ENCODE peak calls at places on chromosomes 7 and 10, in seven cellular contexts. One of them, this sample, is unnamed.

GRCh38 chr10:98314577-98315284 is 46.7 kb upstream of the LOXL4 start:
- DNase-seq in neuronal stem cell: no peak
- DNase-seq in IMR-90: no peak
- DNase-seq in H1: no peak
- DNase-seq in mesenchymal stem cell: no peak
- DNase-seq in H9: no peak
- DNase-seq in mesendoderm: no peak
- DNase-seq in this sample: no peak

GRCh38 chr10:29563420-29564035 is 71.2 kb downstream of the SVIL start:
- DNase-seq in neuronal stem cell: no peak
- DNase-seq in IMR-90: no peak
- DNase-seq in H1: no peak
- DNase-seq in mesenchymal stem cell: no peak
- DNase-seq in H9: no peak
- DNase-seq in mesendoderm: no peak
- DNase-seq in this sample: no peak

GRCh38 chr7:42117201-42117600 is 119.8 kb downstream of the GLI3 start:
- DNase-seq in neuronal stem cell: no peak
- DNase-seq in IMR-90: no peak
- DNase-seq in H1: no peak
- DNase-seq in mesenchymal stem cell: no peak
- DNase-seq in H9: no peak
- DNase-seq in mesendoderm: no peak
- DNase-seq in this sample: peak

GRCh38 chr7:155795951-155796350 is 16.3 kb downstream of the SHH start:
- DNase-seq in neuronal stem cell: no peak
- DNase-seq in IMR-90: no peak
- DNase-seq in H1: no peak
- DNase-seq in mesenchymal stem cell: no peak
- DNase-seq in H9: no peak
- DNase-seq in mesendoderm: no peak
- DNase-seq in this sample: no peak

GRCh38 chr7:43642897-43643630 is 60.2 kb downstream of the STK17A start:
- DNase-seq in neuronal stem cell: no peak
- DNase-seq in IMR-90: no peak
- DNase-seq in H1: no peak
- DNase-seq in mesenchymal stem cell: no peak
- DNase-seq in H9: no peak
- DNase-seq in mesendoderm: no peak
- DNase-seq in this sample: no peak

GRCh38 chr10:27547047-27547446 is 42.9 kb downstream of the RAB18 start:
- DNase-seq in neuronal stem cell: no peak
- DNase-seq in IMR-90: no peak
- DNase-seq in H1: no peak
- DNase-seq in mesenchymal stem cell: no peak
- DNase-seq in H9: no peak
- DNase-seq in mesendoderm: no peak
- DNase-seq in this sample: no peak

GRCh38 chr7:20438665-20439376 is 108.1 kb downstream of the ITGB8 start:
- DNase-seq in neuronal stem cell: no peak
- DNase-seq in IMR-90: no peak
- DNase-seq in H1: no peak
- DNase-seq in mesenchymal stem cell: no peak
- DNase-seq in H9: no peak
- DNase-seq in mesendoderm: no peak
- DNase-seq in this sample: no peak

GRCh38 chr10:76086571-76087260 is 655.3 kb downstream of the LRMDA start:
- DNase-seq in neuronal stem cell: no peak
- DNase-seq in IMR-90: peak
- DNase-seq in H1: no peak
- DNase-seq in mesenchymal stem cell: peak
- DNase-seq in H9: peak
- DNase-seq in mesendoderm: peak
- DNase-seq in this sample: no peak

GRCh38 chr10:119313645-119314044 is 106.3 kb downstream of the GRK5 start:
- DNase-seq in neuronal stem cell: no peak
- DNase-seq in IMR-90: no peak
- DNase-seq in H1: no peak
- DNase-seq in mesenchymal stem cell: no peak
- DNase-seq in H9: no peak
- DNase-seq in mesendoderm: no peak
- DNase-seq in this sample: no peak

GRCh38 chr10:88097092-88097894 is 233.9 kb downstream of the PTEN start:
- DNase-seq in neuronal stem cell: no peak
- DNase-seq in IMR-90: peak
- DNase-seq in H1: no peak
- DNase-seq in mesenchymal stem cell: no peak
- DNase-seq in H9: no peak
- DNase-seq in mesendoderm: no peak
- DNase-seq in this sample: no peak

GRCh38 chr10:86673827-86674581 is 5.7 kb downstream of the LDB3 start:
- DNase-seq in neuronal stem cell: no peak
- DNase-seq in IMR-90: no peak
- DNase-seq in H1: no peak
- DNase-seq in mesenchymal stem cell: no peak
- DNase-seq in H9: no peak
- DNase-seq in mesendoderm: peak
- DNase-seq in this sample: no peak
- H3K4ac ChIP-seq in neuronal stem cell: no peak
- H3K4ac ChIP-seq in IMR-90: no peak
- H3K4ac ChIP-seq in H1: no peak
- H3K4ac ChIP-seq in mesenchymal stem cell: no peak
- H3K4ac ChIP-seq in H9: no peak
- H3K4ac ChIP-seq in mesendoderm: no peak
- H3K4ac ChIP-seq in this sample: no peak

DNA sequence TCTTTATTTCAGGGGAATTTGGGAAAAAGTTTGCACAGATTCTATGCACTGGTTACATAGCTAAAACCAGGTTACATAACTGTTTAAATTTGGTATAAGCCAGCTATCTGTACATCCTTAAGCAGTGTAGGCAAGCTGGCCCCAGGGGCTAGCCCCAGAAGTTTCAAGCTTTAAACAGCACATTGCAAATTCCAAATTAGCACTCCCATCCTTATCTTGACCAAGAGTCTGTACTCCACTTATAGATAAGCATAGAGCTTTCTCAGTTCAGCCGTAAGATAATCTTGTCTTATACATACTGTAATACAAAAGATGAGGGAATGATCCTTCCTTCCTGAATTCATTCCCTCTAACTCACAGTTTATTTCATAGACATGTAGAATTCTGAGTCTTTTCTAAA is 109.3 kb downstream of the SPAG6 start:
- DNase-seq in neuronal stem cell: no peak
- DNase-seq in IMR-90: no peak
- DNase-seq in H1: no peak
- DNase-seq in mesenchymal stem cell: no peak
- DNase-seq in H9: no peak
- DNase-seq in mesendoderm: no peak
- DNase-seq in this sample: no peak
- H3K9ac ChIP-seq in neuronal stem cell: no peak
- H3K9ac ChIP-seq in IMR-90: no peak
- H3K9ac ChIP-seq in H1: no peak
- H3K9ac ChIP-seq in mesenchymal stem cell: peak
- H3K9ac ChIP-seq in H9: no peak
- H3K9ac ChIP-seq in mesendoderm: no peak
- H3K9ac ChIP-seq in this sample: no peak

DNA sequence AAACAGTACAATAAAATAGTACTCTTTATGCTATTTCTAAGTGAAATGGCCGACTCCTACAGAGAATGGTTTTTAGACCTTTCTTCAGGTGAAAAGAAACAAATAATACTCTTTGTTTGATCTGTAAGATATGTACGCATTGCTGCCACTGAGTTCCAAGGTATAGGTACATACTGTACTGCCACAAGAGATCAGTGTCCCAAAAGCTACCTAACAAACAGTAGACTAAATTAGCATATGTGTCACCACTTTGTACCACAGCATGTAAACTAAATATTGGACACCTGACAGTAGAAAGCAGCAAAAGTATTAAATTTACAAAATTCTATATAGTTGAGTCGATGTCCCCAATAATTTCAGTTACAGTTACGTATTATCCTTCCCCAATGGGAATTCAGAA is 14.4 kb downstream of the MTPN start:
- DNase-seq in neuronal stem cell: no peak
- DNase-seq in IMR-90: no peak
- DNase-seq in H1: no peak
- DNase-seq in mesenchymal stem cell: no peak
- DNase-seq in H9: no peak
- DNase-seq in mesendoderm: no peak
- DNase-seq in this sample: no peak
- H2BK120ac ChIP-seq in neuronal stem cell: no peak
- H2BK120ac ChIP-seq in IMR-90: no peak
- H2BK120ac ChIP-seq in H1: no peak
- H2BK120ac ChIP-seq in mesenchymal stem cell: no peak
- H2BK120ac ChIP-seq in H9: no peak
- H2BK120ac ChIP-seq in mesendoderm: no peak
- H2BK120ac ChIP-seq in this sample: no peak

GRCh38 chr10:89869757-89870156 is 168.4 kb downstream of the KIF20B start:
- DNase-seq in neuronal stem cell: no peak
- DNase-seq in IMR-90: no peak
- DNase-seq in H1: no peak
- DNase-seq in mesenchymal stem cell: no peak
- DNase-seq in H9: no peak
- DNase-seq in mesendoderm: no peak
- DNase-seq in this sample: no peak
- H3K4ac ChIP-seq in neuronal stem cell: no peak
- H3K4ac ChIP-seq in IMR-90: no peak
- H3K4ac ChIP-seq in H1: no peak
- H3K4ac ChIP-seq in mesenchymal stem cell: no peak
- H3K4ac ChIP-seq in H9: no peak
- H3K4ac ChIP-seq in mesendoderm: no peak
- H3K4ac ChIP-seq in this sample: no peak

GRCh38 chr7:26854932-26855331 is 9.5 kb downstream of the SKAP2 start:
- DNase-seq in neuronal stem cell: no peak
- DNase-seq in IMR-90: no peak
- DNase-seq in H1: no peak
- DNase-seq in mesenchymal stem cell: no peak
- DNase-seq in H9: no peak
- DNase-seq in mesendoderm: no peak
- DNase-seq in this sample: no peak
- H3K9ac ChIP-seq in neuronal stem cell: no peak
- H3K9ac ChIP-seq in IMR-90: no peak
- H3K9ac ChIP-seq in H1: no peak
- H3K9ac ChIP-seq in mesenchymal stem cell: peak
- H3K9ac ChIP-seq in H9: no peak
- H3K9ac ChIP-seq in mesendoderm: no peak
- H3K9ac ChIP-seq in this sample: no peak

DNA sequence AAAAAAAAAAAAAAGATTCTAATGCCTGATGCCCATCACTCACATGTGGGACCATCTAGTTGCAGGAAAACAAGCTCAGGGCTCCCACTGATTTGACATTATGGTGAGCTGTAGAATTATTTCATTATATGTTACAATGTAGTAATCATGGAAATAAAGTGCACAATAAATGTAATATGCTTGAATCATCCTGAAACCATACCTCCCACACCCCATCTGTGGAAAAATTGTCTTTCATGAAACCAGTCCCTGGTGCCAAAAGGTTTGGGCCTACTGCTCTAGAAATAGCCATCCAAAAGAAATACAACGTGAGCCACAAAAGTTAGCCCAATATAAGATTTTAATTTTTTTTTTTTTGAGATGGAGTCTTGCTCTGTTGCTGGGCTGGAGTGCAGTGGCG is 265.1 kb downstream of the PRPF18 start:
- DNase-seq in neuronal stem cell: no peak
- DNase-seq in IMR-90: no peak
- DNase-seq in H1: no peak
- DNase-seq in mesenchymal stem cell: no peak
- DNase-seq in H9: no peak
- DNase-seq in mesendoderm: no peak
- DNase-seq in this sample: no peak
- H2BK120ac ChIP-seq in neuronal stem cell: no peak
- H2BK120ac ChIP-seq in IMR-90: no peak
- H2BK120ac ChIP-seq in H1: no peak
- H2BK120ac ChIP-seq in mesenchymal stem cell: no peak
- H2BK120ac ChIP-seq in H9: no peak
- H2BK120ac ChIP-seq in mesendoderm: no peak
- H2BK120ac ChIP-seq in this sample: no peak

DNA sequence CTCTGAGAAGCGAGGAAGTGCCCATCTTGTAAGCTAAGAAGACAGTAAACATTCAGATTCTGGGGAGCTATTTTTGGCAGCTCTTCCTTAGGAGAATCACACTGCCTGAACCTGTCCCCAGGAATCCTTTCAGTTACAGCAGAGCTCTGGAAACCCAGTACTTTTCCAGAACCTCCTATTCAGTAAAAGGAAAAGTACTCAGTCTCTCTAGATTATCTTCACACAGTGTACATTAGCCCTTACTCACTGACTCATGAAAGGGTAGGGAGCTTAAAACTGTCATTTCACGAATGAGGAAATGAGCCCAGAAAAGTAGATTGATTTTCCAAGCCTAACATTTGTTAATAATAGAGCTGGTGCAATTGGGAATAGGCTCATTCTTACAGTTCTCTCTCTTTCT is 3.9 kb upstream of the CNNM1 start:
- DNase-seq in neuronal stem cell: no peak
- DNase-seq in IMR-90: no peak
- DNase-seq in H1: no peak
- DNase-seq in mesenchymal stem cell: peak
- DNase-seq in H9: no peak
- DNase-seq in mesendoderm: no peak
- DNase-seq in this sample: no peak
- H3K4ac ChIP-seq in neuronal stem cell: no peak
- H3K4ac ChIP-seq in IMR-90: no peak
- H3K4ac ChIP-seq in H1: no peak
- H3K4ac ChIP-seq in mesenchymal stem cell: no peak
- H3K4ac ChIP-seq in H9: no peak
- H3K4ac ChIP-seq in mesendoderm: no peak
- H3K4ac ChIP-seq in this sample: no peak